ENCODE peak calls at places on chromosomes 13 and 19, in ten cellular contexts. R is astrocyte of the cerebellum, B is AG10803, I is Calu3, E is heart left ventricle, T is WERI-Rb-1, Y is mucosa of descending colon, Q is nephron progenitor cell, D is GM20000, F is fibroblast of pulmonary artery. N is an unnamed sample.

GRCh38 chr13:19810996-19811881 is 28.5 kb upstream of the PSPC1 start:
- DNase-seq in R (no peak), B (peak), I (no peak), E (no peak), T (no peak), Y (no peak), Q (no peak), D (no peak), F (peak), N (no peak)

GRCh38 chr19:43913383-43913782 is 21.7 kb downstream of the ZNF45 start:
- DNase-seq in R (no peak), B (no peak), I (no peak), E (no peak), T (no peak), Y (no peak), Q (no peak), D (no peak), F (no peak), N (no peak)

GRCh38 chr19:40367577-40368434 is 19.3 kb downstream of the PLD3 start:
- DNase-seq in R (no peak), B (no peak), I (no peak), E (no peak), T (peak), Y (no peak), Q (no peak), D (no peak), F (no peak), N (no peak)

GRCh38 chr19:14566712-14567077 is 5.2 kb downstream of the NDUFB7 start:
- DNase-seq in R (no peak), B (no peak), I (no peak), E (no peak), T (no peak), Y (no peak), Q (no peak), D (peak), F (no peak), N (no peak)

GRCh38 chr13:48750588-48751383 is 97.1 kb downstream of the CYSLTR2 start:
- DNase-seq in R (no peak), B (peak), I (no peak), E (peak), T (no peak), Y (no peak), Q (no peak), D (no peak), F (peak), N (peak)

GRCh38 chr19:8403098-8403819 is 9.8 kb upstream of the MARCHF2 start:
- DNase-seq in R (no peak), B (no peak), I (no peak), E (no peak), T (no peak), Y (peak), Q (no peak), D (no peak), F (no peak), N (no peak)

GRCh38 chr19:18416778-18417249 is 2.4 kb upstream of the SSBP4 start:
- DNase-seq in R (no peak), B (peak), I (peak), E (peak), T (peak), Y (peak), Q (peak), D (peak), F (peak), N (peak)

GRCh38 chr19:58374200-58374599 is 6.6 kb downstream of the ZNF837 start:
- DNase-seq in R (no peak), B (no peak), I (no peak), E (no peak), T (no peak), Y (no peak), Q (no peak), D (no peak), F (peak), N (no peak)

GRCh38 chr19:14102102-14102696 is 11.6 kb upstream of the SAMD1 start:
- DNase-seq in R (no peak), B (no peak), I (no peak), E (no peak), T (no peak), Y (no peak), Q (no peak), D (no peak), F (no peak), N (no peak)

GRCh38 chr13:74110053-74110452 is 24.2 kb downstream of the KLF12 start:
- DNase-seq in R (no peak), B (no peak), I (no peak), E (peak), T (no peak), Y (no peak), Q (no peak), D (no peak), F (no peak), N (no peak)

GRCh38 chr13:42580644-42581043 is 6.7 kb downstream of the TNFSF11 start:
- DNase-seq in R (no peak), B (no peak), I (peak), E (no peak), T (no peak), Y (no peak), Q (no peak), D (no peak), F (no peak), N (no peak)

GRCh38 chr19:54414156-54414555 is 1.1 kb upstream of the TTYH1 start:
- DNase-seq in R (no peak), B (no peak), I (no peak), E (no peak), T (no peak), Y (no peak), Q (no peak), D (no peak), F (no peak), N (no peak)

GRCh38 chr19:32624410-32624809 is 43.4 kb downstream of the PDCD5 start:
- DNase-seq in R (no peak), B (no peak), I (no peak), E (no peak), T (no peak), Y (no peak), Q (no peak), D (no peak), F (peak), N (no peak)

GRCh38 chr19:2663920-2664571 is 38.4 kb downstream of the GNG7 start:
- DNase-seq in R (no peak), B (no peak), I (no peak), E (peak), T (peak), Y (peak), Q (no peak), D (peak), F (no peak), N (peak)

GRCh38 chr13:44734204-44734707 is 158.1 kb upstream of the TSC22D1 start:
- DNase-seq in R (no peak), B (peak), I (no peak), E (peak), T (no peak), Y (no peak), Q (no peak), D (no peak), F (peak), N (no peak)

GRCh38 chr13:111658150-111659100 is 338.0 kb downstream of the TEX29 start:
- DNase-seq in R (no peak), B (no peak), I (no peak), E (no peak), T (no peak), Y (no peak), Q (peak), D (no peak), F (no peak), N (peak)

GRCh38 chr13:23558675-23559536 is 11.3 kb upstream of the TNFRSF19 start:
- DNase-seq in R (peak), B (peak), I (peak), E (no peak), T (no peak), Y (no peak), Q (no peak), D (peak), F (peak), N (peak)

GRCh38 chr19:43934055-43934984 is 762 bp downstream of the ZNF45 start:
- DNase-seq in R (no peak), B (peak), I (no peak), E (no peak), T (no peak), Y (no peak), Q (no peak), D (no peak), F (no peak), N (no peak)

GRCh38 chr19:39832341-39833083 is 1.4 kb downstream of the DYRK1B start:
- DNase-seq in R (no peak), B (peak), I (no peak), E (no peak), T (no peak), Y (no peak), Q (no peak), D (no peak), F (no peak), N (no peak)

GRCh38 chr13:52599853-52600603 is 42.2 kb upstream of the HNRNPA1L2 start:
- DNase-seq in R (no peak), B (peak), I (no peak), E (peak), T (peak), Y (no peak), Q (peak), D (peak), F (peak), N (no peak)

GRCh38 chr13:37598572-37598971 is at the start of gene POSTN:
- DNase-seq in R (no peak), B (no peak), I (no peak), E (no peak), T (no peak), Y (no peak), Q (peak), D (no peak), F (peak), N (no peak)

GRCh38 chr19:53657778-53658177 is 26.0 kb downstream of the DPRX start:
- DNase-seq in R (no peak), B (no peak), I (no peak), E (peak), T (no peak), Y (no peak), Q (no peak), D (no peak), F (no peak), N (no peak)

GRCh38 chr13:107202371-107203023 is 634.6 kb upstream of the ARGLU1 start:
- DNase-seq in R (no peak), B (peak), I (peak), E (peak), T (no peak), Y (no peak), Q (no peak), D (no peak), F (peak), N (peak)

GRCh38 chr13:28488376-28489005 is 6.4 kb downstream of the FLT1 start:
- DNase-seq in R (no peak), B (no peak), I (no peak), E (no peak), T (no peak), Y (no peak), Q (no peak), D (no peak), F (no peak), N (no peak)

GRCh38 chr13:45419945-45420344 is 1.8 kb upstream of the SLC25A30 start:
- DNase-seq in R (no peak), B (no peak), I (no peak), E (no peak), T (no peak), Y (no peak), Q (no peak), D (no peak), F (no peak), N (no peak)

GRCh38 chr19:48770223-48770622 is 14.9 kb downstream of the FGF21 start:
- DNase-seq in R (peak), B (peak), I (peak), E (no peak), T (no peak), Y (no peak), Q (no peak), D (no peak), F (peak), N (no peak)

GRCh38 chr13:20553309-20553708 is 13.6 kb upstream of the IFT88 start:
- DNase-seq in R (no peak), B (peak), I (no peak), E (no peak), T (no peak), Y (no peak), Q (no peak), D (no peak), F (no peak), N (no peak)

GRCh38 chr19:41449079-41449864 is 6.3 kb downstream of the ERICH4 start:
- DNase-seq in R (peak), B (peak), I (peak), E (peak), T (peak), Y (peak), Q (peak), D (peak), F (peak), N (peak)

GRCh38 chr19:16778796-16779411 is 50.3 kb upstream of the SIN3B start:
- DNase-seq in R (peak), B (peak), I (peak), E (peak), T (peak), Y (no peak), Q (peak), D (peak), F (peak), N (no peak)

GRCh38 chr13:44648392-44649117 is 72.4 kb upstream of the TSC22D1 start:
- DNase-seq in R (no peak), B (peak), I (no peak), E (no peak), T (no peak), Y (no peak), Q (no peak), D (peak), F (peak), N (no peak)

GRCh38 chr19:46390121-46390858 is 23.1 kb downstream of the CCDC8 start:
- DNase-seq in R (no peak), B (no peak), I (no peak), E (no peak), T (no peak), Y (no peak), Q (no peak), D (no peak), F (no peak), N (no peak)

GRCh38 chr13:64347662-64348061 is 2882.5 kb downstream of the PCDH9 start:
- DNase-seq in R (no peak), B (no peak), I (no peak), E (no peak), T (no peak), Y (no peak), Q (no peak), D (no peak), F (peak), N (no peak)

GRCh38 chr13:85529216-85529590 is 270.0 kb downstream of the SLITRK6 start:
- DNase-seq in R (no peak), B (peak), I (no peak), E (no peak), T (no peak), Y (no peak), Q (no peak), D (no peak), F (no peak), N (no peak)

GRCh38 chr19:41278478-41278877 is 14.3 kb downstream of the HNRNPUL1 start:
- DNase-seq in R (no peak), B (no peak), I (no peak), E (no peak), T (no peak), Y (no peak), Q (no peak), D (no peak), F (no peak), N (no peak)

GRCh38 chr19:16014923-16015804 is 61.1 kb upstream of the TPM4 start:
- DNase-seq in R (no peak), B (no peak), I (no peak), E (no peak), T (no peak), Y (no peak), Q (no peak), D (no peak), F (no peak), N (no peak)

GRCh38 chr13:31105020-31105800 is 56.5 kb downstream of the HSPH1 start:
- DNase-seq in R (no peak), B (no peak), I (no peak), E (no peak), T (no peak), Y (no peak), Q (no peak), D (no peak), F (peak), N (no peak)

GRCh38 chr13:31110169-31110568 is 51.5 kb downstream of the HSPH1 start:
- DNase-seq in R (no peak), B (no peak), I (no peak), E (no peak), T (no peak), Y (no peak), Q (no peak), D (no peak), F (no peak), N (no peak)

GRCh38 chr13:31101511-31102170 is 60.1 kb downstream of the HSPH1 start:
- DNase-seq in R (no peak), B (peak), I (no peak), E (peak), T (no peak), Y (no peak), Q (no peak), D (no peak), F (no peak), N (no peak)

GRCh38 chr13:31107109-31107508 is 54.6 kb downstream of the HSPH1 start:
- DNase-seq in R (no peak), B (no peak), I (no peak), E (no peak), T (no peak), Y (no peak), Q (no peak), D (no peak), F (no peak), N (no peak)

DNA sequence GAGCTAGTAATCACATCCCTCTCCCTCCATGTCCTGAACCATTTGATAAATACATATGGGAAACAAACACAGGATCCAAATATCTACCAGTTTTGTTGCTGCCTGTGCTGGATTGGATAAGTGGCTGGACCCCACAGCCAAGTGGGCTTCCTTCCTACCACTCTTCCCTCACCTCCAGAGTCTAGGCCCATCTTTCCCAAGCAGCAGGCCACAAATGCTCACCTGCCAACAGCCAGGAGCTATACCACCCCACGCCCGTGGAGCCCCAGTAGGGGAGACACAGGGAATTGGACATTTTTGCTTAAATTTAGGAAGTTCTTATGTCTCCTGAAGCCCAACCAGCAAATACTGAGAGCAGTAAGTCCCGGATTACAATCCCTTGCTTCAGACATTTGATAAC is 55.8 kb downstream of the HSPH1 start:
- DNase-seq in R (no peak), B (no peak), I (no peak), E (no peak), T (no peak), Y (no peak), Q (no peak), D (no peak), F (no peak), N (no peak)
- TF ChIP-seq CTCF in R (no peak), B (no peak), I (no peak), E (no peak), T (no peak), Y (no peak), Q (no peak), D (no peak), F (no peak), N (no peak)

DNA sequence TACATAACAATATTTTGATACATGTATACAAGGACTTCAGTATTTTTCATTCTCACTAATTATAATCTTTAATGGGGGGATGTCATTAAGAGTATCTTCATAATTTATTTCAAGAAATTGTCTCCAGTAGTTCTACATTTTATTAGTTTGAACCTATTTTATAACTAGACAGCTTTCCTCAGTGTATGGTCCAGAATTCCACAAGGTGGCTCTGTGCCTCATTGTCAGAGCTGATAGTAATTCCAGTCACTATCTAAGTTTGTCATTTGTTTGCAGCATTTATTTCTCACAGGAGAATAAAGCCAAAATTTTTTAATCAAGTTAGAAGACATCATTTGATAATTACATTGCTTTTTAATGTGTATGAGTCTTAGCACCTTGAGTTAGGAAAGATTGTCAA is 1633.0 kb upstream of the PCDH20 start:
- DNase-seq in R (no peak), B (no peak), I (no peak), E (no peak), T (no peak), Y (no peak), Q (no peak), D (no peak), F (no peak), N (no peak)
- TF ChIP-seq CTCF in R (no peak), B (no peak), I (no peak), E (no peak), T (peak), Y (no peak), Q (no peak), D (no peak), F (peak), N (no peak)

GRCh38 chr13:76885203-76886004 is 801 bp downstream of the KCTD12 start:
- DNase-seq in R (peak), B (peak), I (peak), E (peak), T (peak), Y (peak), Q (peak), D (peak), F (peak), N (peak)
- TF ChIP-seq CTCF in R (peak), B (peak), I (no peak), E (peak), T (peak), Y (peak), Q (no peak), D (peak), F (peak), N (peak)

GRCh38 chr19:5026706-5027273 is 57.9 kb downstream of the KDM4B start:
- DNase-seq in R (no peak), B (no peak), I (no peak), E (no peak), T (no peak), Y (peak), Q (no peak), D (no peak), F (peak), N (no peak)
- TF ChIP-seq CTCF in R (peak), B (peak), I (no peak), E (no peak), T (no peak), Y (no peak), Q (no peak), D (no peak), F (peak), N (no peak)

DNA sequence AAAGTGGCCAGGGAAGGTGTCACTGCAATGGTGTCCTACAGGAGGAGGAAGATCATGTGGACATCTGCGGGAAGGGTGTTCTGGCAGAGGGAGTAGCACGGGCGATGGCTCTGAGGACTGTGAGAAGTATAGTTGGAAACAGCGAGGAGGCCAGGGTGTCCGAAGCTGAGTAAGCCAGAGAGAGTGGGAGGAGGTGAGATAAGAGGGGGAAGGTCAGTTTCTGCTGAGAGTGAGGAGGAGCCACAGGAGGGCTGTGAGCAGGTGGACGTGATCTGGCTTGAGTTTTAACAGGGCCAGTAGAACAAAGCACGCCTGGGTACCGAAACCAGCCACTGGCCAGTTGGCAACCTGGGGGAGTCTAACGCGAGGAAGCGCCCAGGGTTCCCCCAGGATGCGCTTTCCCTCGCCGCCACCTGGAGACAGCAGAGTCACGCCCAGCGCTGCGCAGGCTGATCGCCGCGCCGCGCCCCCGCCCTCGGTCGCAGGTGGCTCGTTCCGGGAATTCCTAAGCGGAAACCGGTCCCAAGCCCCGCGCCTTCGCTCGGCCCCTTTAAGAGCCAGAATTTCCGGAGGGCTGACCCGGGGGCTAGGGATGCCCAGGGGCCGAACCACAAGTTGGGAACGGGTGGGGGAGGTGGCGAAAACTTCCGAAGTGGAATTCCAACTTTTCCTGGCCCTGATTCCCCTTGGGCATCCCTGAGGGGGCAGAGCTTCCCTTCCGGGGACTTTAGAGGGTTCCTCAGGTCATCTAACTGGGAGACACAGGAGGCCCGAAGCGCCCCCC is 1.1 kb upstream of the LSR start:
- DNase-seq in R (no peak), B (no peak), I (peak), E (peak), T (peak), Y (peak), Q (peak), D (peak), F (no peak), N (peak)
- TF ChIP-seq CTCF in R (no peak), B (no peak), I (peak), E (peak), T (peak), Y (peak), Q (peak), D (peak), F (no peak), N (peak)

DNA sequence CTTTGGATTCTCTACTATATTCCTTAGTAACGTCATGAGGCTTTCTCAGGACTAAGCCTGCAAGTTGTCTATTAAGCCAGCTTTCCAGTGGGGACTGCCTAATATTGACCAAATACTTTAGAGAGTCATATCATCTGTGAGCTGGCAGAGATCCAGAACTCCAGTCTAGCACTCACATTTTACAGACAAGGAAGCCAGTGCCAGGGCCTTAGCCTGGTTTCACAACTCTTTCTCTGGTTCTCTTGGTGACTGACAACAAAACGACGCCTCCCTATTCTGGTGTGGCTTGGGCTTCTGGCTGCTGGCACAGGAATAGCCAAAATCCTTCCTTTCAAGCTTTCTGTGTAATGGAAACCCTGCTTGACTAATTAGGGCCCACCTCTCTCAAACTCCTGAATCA is 75.0 kb upstream of the UBL3 start:
- DNase-seq in R (peak), B (peak), I (peak), E (peak), T (no peak), Y (no peak), Q (no peak), D (no peak), F (peak), N (peak)
- TF ChIP-seq CTCF in R (no peak), B (no peak), I (no peak), E (no peak), T (no peak), Y (no peak), Q (no peak), D (no peak), F (no peak), N (no peak)

N was measured in right atrium auricular region.